ENCODE peak calls at places on chromosomes 7 and 10, in five cellular contexts. S is heart left ventricle, U is adrenal gland, O is fibroblast of lung, Z is PC-3. J is an unnamed sample. For H3K4me1, the result is how much of the 10 kb centered on the place peaks cover.

GRCh38 chr7:50595538-50596102 is 30.4 kb upstream of the DDC start:
- DNase-seq in S (no peak), U (peak), O (peak), Z (peak), J (no peak)

GRCh38 chr10:113566888-113567287 is 14.0 kb downstream of the HABP2 start:
- DNase-seq in S (no peak), U (no peak), O (no peak), Z (no peak), J (no peak)

GRCh38 chr7:13742719-13743640 is 246.5 kb downstream of the ETV1 start:
- DNase-seq in S (no peak), U (peak), O (peak), Z (peak), J (no peak)

GRCh38 chr10:85601526-85601925 is 765.1 kb downstream of the GRID1 start:
- DNase-seq in S (no peak), U (no peak), O (no peak), Z (no peak), J (no peak)

GRCh38 chr10:94293344-94293743 is 69.4 kb downstream of the NOC3L start:
- DNase-seq in S (no peak), U (no peak), O (peak), Z (no peak), J (peak)

GRCh38 chr7:22454446-22454845 is 45.5 kb downstream of the STEAP1B start:
- DNase-seq in S (no peak), U (no peak), O (no peak), Z (no peak), J (no peak)

GRCh38 chr10:17038627-17039026 is 91.0 kb downstream of the CUBN start:
- DNase-seq in S (no peak), U (no peak), O (peak), Z (no peak), J (peak)

GRCh38 chr10:126400641-126401040 is 12.4 kb upstream of the ADAM12 start:
- DNase-seq in S (no peak), U (no peak), O (no peak), Z (no peak), J (no peak)

GRCh38 chr10:63744060-63744941 is 223.1 kb downstream of the REEP3 start:
- DNase-seq in S (no peak), U (no peak), O (peak), Z (no peak), J (no peak)

GRCh38 chr10:20948723-20949327 is 51.7 kb upstream of the NEBL start:
- DNase-seq in S (no peak), U (no peak), O (no peak), Z (no peak), J (no peak)

GRCh38 chr7:17520941-17521340 is 222.5 kb downstream of the AHR start:
- DNase-seq in S (no peak), U (no peak), O (no peak), Z (no peak), J (no peak)

GRCh38 chr7:102303669-102304422 is 17.2 kb downstream of the SH2B2 start:
- DNase-seq in S (no peak), U (no peak), O (no peak), Z (no peak), J (no peak)

GRCh38 chr7:99125505-99125865 is 18.4 kb downstream of the SMURF1 start:
- DNase-seq in S (no peak), U (no peak), O (no peak), Z (no peak), J (no peak)

GRCh38 chr10:17001297-17001744 is 128.3 kb downstream of the CUBN start:
- DNase-seq in S (no peak), U (no peak), O (peak), Z (peak), J (peak)

GRCh38 chr7:102152672-102153585 is 133.7 kb upstream of the SH2B2 start:
- DNase-seq in S (no peak), U (no peak), O (peak), Z (peak), J (no peak)

GRCh38 chr7:97973206-97973658 is 16.8 kb downstream of the OCM2 start:
- DNase-seq in S (no peak), U (peak), O (no peak), Z (no peak), J (no peak)

GRCh38 chr7:112212516-112213036 is 6.1 kb downstream of the ZNF277 start:
- DNase-seq in S (no peak), U (no peak), O (no peak), Z (no peak), J (no peak)

GRCh38 chr7:27784399-27785053 is 44.6 kb downstream of the TAX1BP1 start:
- DNase-seq in S (no peak), U (no peak), O (peak), Z (peak), J (no peak)

GRCh38 chr10:14358886-14359573 is 28.3 kb upstream of the FRMD4A start:
- DNase-seq in S (no peak), U (no peak), O (no peak), Z (no peak), J (no peak)

GRCh38 chr10:99123851-99124250 is 111.8 kb downstream of the HPSE2 start:
- DNase-seq in S (no peak), U (no peak), O (no peak), Z (no peak), J (no peak)

GRCh38 chr7:141333459-141333858 is 217.8 kb upstream of the AGK start:
- DNase-seq in S (no peak), U (peak), O (no peak), Z (no peak), J (no peak)

GRCh38 chr10:88156341-88156740 is 292.9 kb downstream of the PTEN start:
- DNase-seq in S (no peak), U (no peak), O (peak), Z (no peak), J (no peak)

GRCh38 chr10:102919237-102919959 is 1.3 kb downstream of the CNNM2 start:
- DNase-seq in S (peak), U (peak), O (no peak), Z (no peak), J (no peak)

GRCh38 chr10:119932631-119933030 is 40.1 kb downstream of the SEC23IP start:
- DNase-seq in S (no peak), U (no peak), O (no peak), Z (no peak), J (no peak)

GRCh38 chr10:110504111-110504735 is 6.5 kb downstream of the DUSP5 start:
- DNase-seq in S (no peak), U (peak), O (peak), Z (no peak), J (no peak)

GRCh38 chr7:115357213-115357999 is 435.5 kb downstream of the MDFIC start:
- DNase-seq in S (no peak), U (no peak), O (peak), Z (no peak), J (no peak)

GRCh38 chr7:43295429-43295828 is 183.0 kb downstream of the HECW1 start:
- DNase-seq in S (no peak), U (no peak), O (no peak), Z (no peak), J (no peak)

GRCh38 chr7:30906014-30906413 is 5.6 kb upstream of the AQP1 start:
- DNase-seq in S (no peak), U (no peak), O (no peak), Z (no peak), J (no peak)

GRCh38 chr7:98186452-98187137 is 24.6 kb upstream of the BHLHA15 start:
- DNase-seq in S (no peak), U (no peak), O (peak), Z (peak), J (no peak)

GRCh38 chr10:78664929-78665525 is 403.7 kb upstream of the ZMIZ1 start:
- DNase-seq in S (no peak), U (no peak), O (peak), Z (peak), J (no peak)

GRCh38 chr10:132365102-132365501 is 31.9 kb upstream of the PWWP2B start:
- DNase-seq in S (no peak), U (no peak), O (no peak), Z (no peak), J (no peak)

GRCh38 chr7:151231964-151232271 is 365 bp upstream of the CHPF2 start:
- DNase-seq in S (no peak), U (no peak), O (no peak), Z (peak), J (no peak)

DNA sequence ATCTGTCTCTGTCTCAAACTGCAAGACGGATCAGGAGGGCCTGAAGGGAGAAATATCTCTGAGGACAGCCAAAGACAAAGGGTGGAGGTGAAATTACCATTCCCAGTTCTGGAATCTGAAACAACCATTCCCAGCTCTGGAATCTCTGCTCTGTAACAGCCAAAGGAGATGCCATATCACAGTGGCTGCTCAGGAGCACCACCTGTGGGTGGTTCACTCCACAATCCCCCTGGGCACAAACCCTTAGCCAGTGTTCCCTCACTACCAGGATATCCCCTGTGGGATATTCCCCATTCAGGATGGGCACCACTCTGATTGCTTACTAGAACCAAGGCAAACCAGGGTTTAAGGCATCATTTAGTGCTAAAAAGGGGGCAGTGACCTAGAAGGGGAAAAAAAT is 199.0 kb downstream of the HTR7 start:
- DNase-seq in S (no peak), U (no peak), O (no peak), Z (peak), J (no peak)
- TF ChIP-seq CTCF in S (no peak), U (no peak), O (no peak), Z (peak), J (no peak)

GRCh38 chr10:70478191-70479160 is at the start of gene PALD1:
- DNase-seq in S (peak), U (peak), O (peak), Z (peak), J (peak)
- H3K4me3 ChIP-seq in S (peak), U (peak), O (peak), Z (peak), J (peak)

GRCh38 chr7:130383187-130383980 is 3.1 kb downstream of the CPA1 start:
- DNase-seq in S (no peak), U (no peak), O (no peak), Z (no peak), J (no peak)

GRCh38 chr7:130384371-130384801 is 4.1 kb downstream of the CPA1 start:
- DNase-seq in S (no peak), U (no peak), O (no peak), Z (no peak), J (no peak)

GRCh38 chr7:130385600-130386066 is 5.3 kb downstream of the CPA1 start:
- DNase-seq in S (no peak), U (no peak), O (no peak), Z (no peak), J (no peak)

GRCh38 chr7:130386876-130387275 is 6.6 kb downstream of the CPA1 start:
- DNase-seq in S (no peak), U (no peak), O (no peak), Z (no peak), J (no peak)

GRCh38 chr7:130384841-130385599 is 4.7 kb downstream of the CPA1 start:
- DNase-seq in S (no peak), U (no peak), O (no peak), Z (no peak), J (no peak)
- H3K4me1 ChIP-seq in S (under half), U (under half), O (under half), Z (under half), J (under half)

DNA sequence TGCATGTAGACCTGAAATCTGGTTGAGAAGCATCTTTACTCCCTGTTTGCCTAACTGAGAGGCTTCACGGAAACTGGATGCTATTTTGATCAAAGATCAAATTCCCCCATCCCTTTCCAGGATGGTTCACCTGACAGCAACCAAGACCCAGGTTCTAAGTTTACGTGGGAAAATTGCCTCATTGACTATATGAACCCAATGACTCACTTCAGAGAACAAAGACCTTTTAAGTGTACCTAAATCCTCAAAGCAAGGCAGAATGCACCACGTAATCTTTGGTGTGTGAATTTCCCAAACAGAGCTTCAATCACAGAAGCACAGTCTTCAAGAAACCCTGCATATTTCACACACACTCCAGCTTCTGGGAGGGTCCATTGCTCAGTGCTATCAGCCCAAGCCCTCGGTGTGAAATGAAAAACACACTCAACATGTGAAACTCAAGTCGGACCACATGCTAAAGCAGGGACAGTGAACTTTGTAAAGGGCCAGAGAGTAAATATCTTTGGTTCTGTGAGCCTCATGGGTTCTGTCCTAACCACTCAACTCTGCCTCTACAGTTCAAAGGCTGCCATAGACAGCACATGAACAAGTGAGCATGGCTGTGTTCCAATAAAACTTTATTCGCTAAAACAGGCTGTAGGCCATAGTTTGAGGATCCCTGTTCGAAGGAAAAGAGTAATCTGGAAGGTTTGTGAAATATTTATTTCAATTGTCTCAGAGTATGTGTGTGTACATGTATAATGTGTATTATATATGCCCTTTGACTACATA is 275.6 kb upstream of the FOXK1 start:
- DNase-seq in S (no peak), U (no peak), O (no peak), Z (peak), J (no peak)
- TF ChIP-seq CTCF in S (no peak), U (no peak), O (no peak), Z (peak), J (no peak)

DNA sequence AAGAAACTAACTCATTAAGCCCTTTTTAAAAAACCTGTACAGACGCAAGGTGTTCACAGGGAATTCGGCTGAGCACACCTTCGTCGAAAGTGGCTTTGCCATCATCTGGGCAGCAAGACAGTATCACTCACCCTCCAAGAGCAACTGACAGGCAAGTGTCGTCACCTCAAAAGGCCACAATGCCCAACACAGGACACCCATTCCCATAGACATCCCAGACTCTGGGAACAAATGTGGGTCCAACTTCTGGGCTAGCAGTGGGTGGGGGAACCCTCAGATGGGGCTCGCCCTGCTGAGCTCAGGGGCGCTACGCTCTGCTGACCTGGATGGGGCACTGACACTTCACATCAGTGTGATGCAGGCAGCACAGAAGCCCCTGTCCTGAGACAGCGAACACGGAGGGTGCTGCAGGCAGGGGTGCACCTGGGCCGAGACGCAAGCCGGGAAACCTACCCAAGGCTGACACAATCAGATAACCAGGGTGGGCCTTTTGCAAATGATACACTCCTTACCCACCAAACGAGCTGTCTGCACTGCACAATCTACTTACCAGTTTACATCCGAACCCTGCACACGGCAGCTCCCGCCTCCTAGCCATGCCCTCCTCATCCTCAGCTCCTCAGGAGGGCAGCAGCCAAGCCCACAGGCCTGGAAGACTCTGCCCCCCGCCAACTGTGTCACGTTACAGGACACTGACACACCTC is 1.7 kb downstream of the DIP2C start:
- DNase-seq in S (no peak), U (no peak), O (no peak), Z (no peak), J (no peak)
- H3K4me3 ChIP-seq in S (peak), U (no peak), O (peak), Z (peak), J (peak)

GRCh38 chr10:35339946-35340345 is 3.6 kb downstream of the CCNY start:
- DNase-seq in S (no peak), U (no peak), O (peak), Z (peak), J (no peak)

GRCh38 chr10:35335718-35336083 is 608 bp upstream of the CCNY start:
- DNase-seq in S (no peak), U (peak), O (no peak), Z (peak), J (no peak)

GRCh38 chr10:35336084-35336831 is at the start of gene CCNY:
- DNase-seq in S (peak), U (peak), O (peak), Z (peak), J (peak)

GRCh38 chr10:35335133-35335532 is 1.2 kb upstream of the CCNY start:
- DNase-seq in S (no peak), U (no peak), O (no peak), Z (peak), J (no peak)

DNA sequence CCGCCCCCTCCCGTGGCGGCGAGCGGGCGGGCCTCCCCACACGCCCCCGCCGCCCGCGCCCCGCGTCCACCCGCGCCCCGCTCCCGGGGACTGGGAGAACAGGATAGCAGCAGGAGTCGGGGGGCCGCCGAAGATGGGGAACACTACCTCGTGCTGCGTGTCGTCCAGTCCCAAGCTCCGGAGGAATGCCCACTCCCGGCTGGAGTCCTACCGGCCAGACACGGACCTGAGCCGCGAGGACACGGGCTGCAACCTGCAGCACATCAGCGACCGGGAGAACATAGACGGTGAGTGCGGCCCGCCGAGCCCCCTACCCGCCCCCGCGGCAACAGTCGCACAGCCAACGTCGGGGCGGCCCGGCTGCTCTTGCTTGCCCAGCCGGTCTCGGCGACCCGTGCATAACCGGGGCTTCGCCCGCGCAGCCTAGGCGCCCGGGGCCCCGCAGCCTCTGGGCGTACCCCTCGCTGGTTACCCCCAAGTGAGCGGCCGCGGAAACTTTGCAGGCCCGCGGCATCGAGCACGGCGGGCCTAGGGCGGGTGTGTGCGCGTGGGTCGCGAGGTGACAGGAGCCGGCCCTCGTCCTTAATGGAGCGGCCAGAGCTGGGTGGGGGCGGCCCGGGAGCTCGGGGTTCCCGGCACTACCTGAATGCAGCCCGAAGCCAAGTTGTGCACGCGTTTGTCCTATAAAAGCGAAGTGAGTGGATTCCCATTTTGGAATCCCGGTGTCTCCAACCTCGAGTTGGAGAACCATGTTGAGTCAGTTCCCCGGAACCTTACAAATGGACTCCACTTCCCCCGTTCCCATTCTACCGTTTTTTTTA is 822 bp downstream of the CCNY start:
- DNase-seq in S (peak), U (peak), O (no peak), Z (peak), J (peak)
- H3K4me1 ChIP-seq in S (half or more), U (under half), O (under half), Z (half or more), J (half or more)

GRCh38 chr7:158327012-158327411 is 260.6 kb downstream of the PTPRN2 start:
- DNase-seq in S (no peak), U (no peak), O (no peak), Z (no peak), J (no peak)

GRCh38 chr7:158325530-158326381 is 261.9 kb downstream of the PTPRN2 start:
- DNase-seq in S (no peak), U (peak), O (no peak), Z (peak), J (no peak)

GRCh38 chr7:158328376-158329013 is 259.1 kb downstream of the PTPRN2 start:
- DNase-seq in S (no peak), U (no peak), O (no peak), Z (no peak), J (no peak)

GRCh38 chr7:158329014-158329610 is 258.5 kb downstream of the PTPRN2 start:
- DNase-seq in S (no peak), U (no peak), O (no peak), Z (no peak), J (no peak)

DNA sequence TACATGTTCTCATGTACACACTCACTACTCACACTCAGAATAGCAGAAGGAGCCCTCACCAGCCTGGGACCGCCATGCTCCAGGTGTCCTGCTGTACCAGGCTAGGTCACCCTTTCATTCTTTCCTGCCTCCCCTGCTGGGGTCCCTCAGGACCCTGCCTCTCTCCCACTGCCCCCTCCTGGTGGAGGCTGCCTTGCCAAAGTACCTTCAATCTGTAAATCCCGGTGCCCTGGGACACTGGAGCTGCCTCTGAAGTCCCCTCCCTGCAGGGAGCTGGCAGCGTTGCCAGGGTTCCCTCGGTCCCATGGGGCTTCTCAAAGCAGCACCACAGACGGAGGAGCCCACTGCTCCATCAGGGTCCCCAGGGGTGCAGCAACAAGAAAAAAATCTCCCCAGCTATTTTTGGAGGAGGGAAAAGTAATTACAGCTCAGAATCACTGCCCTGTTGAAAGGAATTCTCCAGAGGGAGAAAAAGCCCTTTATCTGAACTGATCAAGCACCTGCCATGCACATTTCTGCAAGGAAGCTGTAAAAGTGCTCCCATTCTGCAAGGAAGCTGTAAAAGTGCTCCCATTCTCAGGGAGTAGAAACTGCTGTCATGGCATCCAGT is 259.9 kb downstream of the PTPRN2 start:
- DNase-seq in S (no peak), U (no peak), O (no peak), Z (no peak), J (no peak)
- TF ChIP-seq CTCF in S (no peak), U (no peak), O (no peak), Z (no peak), J (no peak)

J was measured in left ventricle myocardium inferior.